ENCODE peak calls at places on chromosome 7, in seven cellular contexts. One of them, this sample, is unnamed.

GRCh38 chr7:139482662-139483466 is 609 bp downstream of the KLRG2 start:
- DNase-seq in WTC11: peak; percentile 64
- DNase-seq in pancreas: peak; percentile 66
- DNase-seq in heart right ventricle: no peak
- DNase-seq in GM12865: peak; percentile 8
- DNase-seq in H9: peak; percentile 53
- DNase-seq in MCF 10A: no peak
- DNase-seq in this sample: peak; percentile 49

GRCh38 chr7:95476904-95477594 is 8.7 kb upstream of the ASB4 start:
- DNase-seq in WTC11: peak; percentile 58
- DNase-seq in MCF 10A: peak; percentile 79
- DNase-seq in pancreas: no peak
- DNase-seq in heart right ventricle: peak; percentile 45
- DNase-seq in GM12865: peak; percentile 74
- DNase-seq in H9: no peak
- DNase-seq in this sample: peak; percentile 41

GRCh38 chr7:99455874-99456273 is 10.1 kb downstream of the ATP5MF start:
- DNase-seq in heart right ventricle: no peak
- DNase-seq in MCF 10A: no peak
- DNase-seq in WTC11: no peak
- DNase-seq in GM12865: no peak
- DNase-seq in H9: no peak
- DNase-seq in pancreas: no peak
- DNase-seq in this sample: no peak

GRCh38 chr7:24152907-24153513 is 131.0 kb upstream of the NPY start:
- DNase-seq in pancreas: no peak
- DNase-seq in WTC11: no peak
- DNase-seq in H9: no peak
- DNase-seq in heart right ventricle: no peak
- DNase-seq in MCF 10A: no peak
- DNase-seq in GM12865: no peak
- DNase-seq in this sample: no peak

GRCh38 chr7:51071427-51071826 is 245.2 kb downstream of the COBL start:
- DNase-seq in MCF 10A: no peak
- DNase-seq in WTC11: no peak
- DNase-seq in heart right ventricle: no peak
- DNase-seq in pancreas: no peak
- DNase-seq in H9: no peak
- DNase-seq in GM12865: no peak
- DNase-seq in this sample: no peak

GRCh38 chr7:43211276-43211675 is 98.8 kb downstream of the HECW1 start:
- DNase-seq in heart right ventricle: no peak
- DNase-seq in GM12865: no peak
- DNase-seq in H9: no peak
- DNase-seq in MCF 10A: peak; percentile 16
- DNase-seq in pancreas: no peak
- DNase-seq in WTC11: no peak
- DNase-seq in this sample: no peak

GRCh38 chr7:67764312-67764711 is 767.7 kb downstream of the TYW1 start:
- DNase-seq in heart right ventricle: no peak
- DNase-seq in GM12865: no peak
- DNase-seq in MCF 10A: no peak
- DNase-seq in H9: no peak
- DNase-seq in pancreas: no peak
- DNase-seq in WTC11: no peak
- DNase-seq in this sample: no peak

GRCh38 chr7:70133291-70133690 is 535.0 kb downstream of the AUTS2 start:
- DNase-seq in GM12865: no peak
- DNase-seq in H9: no peak
- DNase-seq in WTC11: no peak
- DNase-seq in pancreas: no peak
- DNase-seq in heart right ventricle: no peak
- DNase-seq in MCF 10A: no peak
- DNase-seq in this sample: no peak

DNA sequence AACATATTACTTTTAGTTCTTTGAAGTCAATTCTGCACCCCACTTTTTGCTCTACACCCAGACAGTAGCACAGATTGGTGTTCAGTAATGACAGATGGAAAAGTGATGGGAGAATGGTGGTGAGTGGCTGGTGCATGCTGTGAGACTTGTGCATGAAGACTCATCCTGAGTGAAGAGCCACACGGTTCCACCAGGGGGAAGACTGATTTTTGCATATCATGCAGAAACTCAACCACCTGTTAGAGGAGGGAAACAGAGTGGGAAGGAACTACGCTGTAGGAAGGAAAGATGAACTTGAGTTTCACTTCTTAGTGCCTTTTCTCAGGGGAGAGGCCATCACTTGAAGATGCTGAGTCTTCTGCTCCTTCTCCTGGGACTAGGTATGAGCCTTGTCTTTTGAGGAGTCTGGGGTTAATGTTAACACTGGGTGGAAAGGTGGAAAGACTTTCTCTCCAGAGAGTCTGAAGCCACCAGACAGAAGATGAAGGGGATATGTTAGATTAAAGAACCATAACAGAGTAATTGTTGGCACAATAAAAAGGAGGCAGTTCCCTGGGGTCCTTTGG is 9.3 kb upstream of the PRSS1 start:
- DNase-seq in pancreas: no peak
- DNase-seq in MCF 10A: peak; percentile 24
- DNase-seq in WTC11: no peak
- DNase-seq in H9: no peak
- DNase-seq in heart right ventricle: no peak
- DNase-seq in GM12865: peak; percentile 57
- DNase-seq in this sample: no peak
- TF ChIP-seq CTCF in pancreas: no peak
- TF ChIP-seq CTCF in MCF 10A: no peak
- TF ChIP-seq CTCF in WTC11: no peak
- TF ChIP-seq CTCF in H9: peak; percentile 29
- TF ChIP-seq CTCF in heart right ventricle: no peak
- TF ChIP-seq CTCF in GM12865: peak; percentile 29
- TF ChIP-seq CTCF in this sample: peak; percentile 21

GRCh38 chr7:141320287-141320686 is 230.9 kb upstream of the AGK start:
- DNase-seq in heart right ventricle: no peak
- DNase-seq in H9: no peak
- DNase-seq in GM12865: no peak
- DNase-seq in MCF 10A: peak; percentile 25
- DNase-seq in WTC11: no peak
- DNase-seq in pancreas: no peak
- DNase-seq in this sample: no peak
- TF ChIP-seq CTCF in heart right ventricle: no peak
- TF ChIP-seq CTCF in H9: no peak
- TF ChIP-seq CTCF in GM12865: no peak
- TF ChIP-seq CTCF in MCF 10A: no peak
- TF ChIP-seq CTCF in WTC11: no peak
- TF ChIP-seq CTCF in pancreas: no peak
- TF ChIP-seq CTCF in this sample: no peak

DNA sequence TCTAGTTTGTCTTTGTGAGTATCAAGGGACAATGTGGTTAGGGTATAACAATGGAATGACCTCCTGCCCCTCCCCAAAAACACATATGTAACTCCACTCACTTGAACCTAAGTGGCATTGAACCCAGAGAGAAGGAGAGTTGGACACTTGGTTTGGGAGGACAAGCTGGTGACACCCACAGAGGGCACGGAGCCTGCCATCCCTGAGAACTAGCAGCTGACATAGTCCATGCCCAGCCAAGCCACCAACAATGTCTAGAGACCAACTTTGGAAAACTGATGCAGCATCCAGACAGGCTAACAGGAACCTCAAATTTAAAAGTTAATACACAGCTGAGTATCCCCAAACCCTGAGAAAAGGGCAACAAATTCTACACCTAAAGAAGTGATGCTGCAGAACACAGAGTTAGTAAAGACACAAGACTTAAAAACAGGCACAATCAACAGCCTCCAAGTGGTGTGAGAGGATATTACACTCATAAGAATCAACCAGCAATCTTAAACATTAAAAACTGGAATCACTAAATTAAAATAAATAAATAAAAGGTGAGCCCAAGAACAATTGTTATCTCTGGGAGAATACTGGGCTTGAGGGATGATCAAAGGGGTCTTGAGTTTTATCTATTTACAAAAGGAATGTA is 27.2 kb downstream of the NUDCD3 start:
- DNase-seq in H9: no peak
- DNase-seq in GM12865: peak; percentile 33
- DNase-seq in WTC11: no peak
- DNase-seq in pancreas: no peak
- DNase-seq in MCF 10A: peak; percentile 17
- DNase-seq in heart right ventricle: no peak
- DNase-seq in this sample: no peak
- TF ChIP-seq CTCF in H9: peak; percentile 49
- TF ChIP-seq CTCF in GM12865: peak; percentile 26
- TF ChIP-seq CTCF in WTC11: no peak
- TF ChIP-seq CTCF in pancreas: no peak
- TF ChIP-seq CTCF in MCF 10A: peak; percentile 28
- TF ChIP-seq CTCF in heart right ventricle: peak; percentile 29
- TF ChIP-seq CTCF in this sample: no peak

DNA sequence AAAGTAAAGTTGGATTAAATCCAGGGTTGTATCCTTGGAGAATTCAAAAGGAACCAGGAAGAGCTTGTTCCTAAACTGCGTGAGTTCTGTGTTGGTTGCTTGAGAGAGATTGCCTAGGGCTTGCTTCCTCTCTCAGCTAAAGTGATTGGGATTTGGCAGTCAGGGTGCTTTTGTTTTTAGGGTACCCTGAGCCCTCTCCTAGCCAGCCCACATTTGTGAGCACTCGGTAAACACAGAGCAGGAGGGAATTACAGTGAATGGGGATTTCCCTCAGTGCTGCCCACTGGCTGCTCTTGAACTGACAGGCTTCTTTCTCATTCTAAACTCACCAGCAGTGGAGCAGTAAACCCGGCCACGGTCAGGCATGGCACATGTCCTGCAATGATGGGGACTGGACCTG is 146.9 kb downstream of the TPST1 start:
- DNase-seq in H9: peak; percentile 55
- DNase-seq in heart right ventricle: no peak
- DNase-seq in pancreas: no peak
- DNase-seq in MCF 10A: peak; percentile 9
- DNase-seq in GM12865: no peak
- DNase-seq in WTC11: peak; percentile 34
- DNase-seq in this sample: peak; percentile 30
- TF ChIP-seq CTCF in H9: no peak
- TF ChIP-seq CTCF in heart right ventricle: no peak
- TF ChIP-seq CTCF in pancreas: no peak
- TF ChIP-seq CTCF in MCF 10A: no peak
- TF ChIP-seq CTCF in GM12865: no peak
- TF ChIP-seq CTCF in WTC11: no peak
- TF ChIP-seq CTCF in this sample: no peak

DNA sequence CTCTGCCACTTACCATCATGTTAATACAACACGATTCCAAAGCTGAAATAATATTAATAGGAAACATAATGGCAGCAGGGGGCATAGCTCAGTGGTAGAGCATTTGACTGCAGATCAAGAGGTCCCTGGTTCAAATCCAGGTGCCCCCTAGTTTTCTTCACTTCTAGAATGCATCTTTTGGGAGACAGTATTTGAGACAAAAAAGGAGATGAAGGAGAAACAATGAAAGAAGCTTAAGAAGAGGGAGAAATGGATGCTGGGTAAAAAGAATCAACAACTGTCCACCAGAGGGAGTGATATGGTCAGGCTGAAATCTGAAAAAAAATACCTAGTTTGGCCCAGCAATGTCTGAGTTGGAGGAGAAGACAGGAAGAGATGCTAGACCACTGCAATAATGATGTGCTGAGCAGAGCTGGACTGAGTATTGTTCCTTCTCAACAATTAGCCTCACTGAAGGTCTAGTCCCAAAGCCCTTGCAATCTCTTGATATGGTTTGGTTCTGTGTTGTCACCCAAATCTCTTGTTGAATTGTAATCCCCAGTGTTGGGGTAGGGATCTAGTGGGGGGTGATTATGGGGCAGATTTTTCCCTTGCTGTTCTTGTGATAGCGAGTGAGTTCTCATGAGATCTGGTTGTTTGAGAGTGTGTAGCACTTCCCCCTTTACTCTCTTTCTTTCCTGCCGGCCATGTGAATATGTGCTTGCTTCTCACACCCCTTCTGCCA is 48.3 kb downstream of the ZNF783 start:
- DNase-seq in WTC11: no peak
- DNase-seq in MCF 10A: peak; percentile 65
- DNase-seq in H9: no peak
- DNase-seq in pancreas: no peak
- DNase-seq in GM12865: peak; percentile 70
- DNase-seq in heart right ventricle: no peak
- DNase-seq in this sample: peak; percentile 68
- TF ChIP-seq CTCF in WTC11: peak; percentile 21
- TF ChIP-seq CTCF in MCF 10A: peak; percentile 57
- TF ChIP-seq CTCF in H9: peak; percentile 73
- TF ChIP-seq CTCF in pancreas: peak; percentile 33
- TF ChIP-seq CTCF in GM12865: peak; percentile 53
- TF ChIP-seq CTCF in heart right ventricle: peak; percentile 37
- TF ChIP-seq CTCF in this sample: no peak

GRCh38 chr7:127251458-127252379 is 1.0 kb downstream of the GRM8 start:
- DNase-seq in H9: peak; percentile 45
- DNase-seq in MCF 10A: no peak
- DNase-seq in heart right ventricle: no peak
- DNase-seq in GM12865: peak; percentile 32
- DNase-seq in WTC11: peak; percentile 36
- DNase-seq in pancreas: peak; percentile 65
- DNase-seq in this sample: peak; percentile 66

GRCh38 chr7:127252380-127252718 is 392 bp downstream of the GRM8 start:
- DNase-seq in WTC11: peak; percentile 17
- DNase-seq in GM12865: no peak
- DNase-seq in heart right ventricle: no peak
- DNase-seq in MCF 10A: no peak
- DNase-seq in H9: no peak
- DNase-seq in pancreas: no peak
- DNase-seq in this sample: no peak

GRCh38 chr7:127254163-127254684 is 1.5 kb upstream of the GRM8 start:
- DNase-seq in GM12865: no peak
- DNase-seq in heart right ventricle: no peak
- DNase-seq in MCF 10A: no peak
- DNase-seq in WTC11: no peak
- DNase-seq in pancreas: no peak
- DNase-seq in H9: no peak
- DNase-seq in this sample: no peak

GRCh38 chr7:127252736-127253288 is at the start of gene GRM8:
- DNase-seq in GM12865: no peak
- DNase-seq in pancreas: peak; percentile 81
- DNase-seq in heart right ventricle: peak; percentile 12
- DNase-seq in MCF 10A: no peak
- DNase-seq in H9: peak; percentile 89
- DNase-seq in WTC11: peak; percentile 80
- DNase-seq in this sample: peak; percentile 44

GRCh38 chr7:127253289-127254162 is 785 bp upstream of the GRM8 start:
- DNase-seq in H9: peak; percentile 80
- DNase-seq in MCF 10A: peak; percentile 47
- DNase-seq in heart right ventricle: peak; percentile 50
- DNase-seq in GM12865: peak; percentile 60
- DNase-seq in WTC11: peak; percentile 81
- DNase-seq in pancreas: peak; percentile 90
- DNase-seq in this sample: peak; percentile 82
- TF ChIP-seq CTCF in H9: peak; percentile 90
- TF ChIP-seq CTCF in MCF 10A: peak; percentile 94
- TF ChIP-seq CTCF in heart right ventricle: peak; percentile 93
- TF ChIP-seq CTCF in GM12865: peak; percentile 89
- TF ChIP-seq CTCF in WTC11: peak; percentile 90
- TF ChIP-seq CTCF in pancreas: peak; percentile 95
- TF ChIP-seq CTCF in this sample: peak; percentile 92

GRCh38 chr7:144656960-144657359 is 178.9 kb downstream of the TPK1 start:
- DNase-seq in MCF 10A: no peak
- DNase-seq in pancreas: no peak
- DNase-seq in H9: peak; percentile 37
- DNase-seq in WTC11: no peak
- DNase-seq in GM12865: peak; percentile 24
- DNase-seq in heart right ventricle: no peak
- DNase-seq in this sample: no peak
- TF ChIP-seq CTCF in MCF 10A: no peak
- TF ChIP-seq CTCF in pancreas: no peak
- TF ChIP-seq CTCF in H9: peak; percentile 35
- TF ChIP-seq CTCF in WTC11: no peak
- TF ChIP-seq CTCF in GM12865: no peak
- TF ChIP-seq CTCF in heart right ventricle: no peak
- TF ChIP-seq CTCF in this sample: no peak

GRCh38 chr7:121373177-121373576 is 22.9 kb downstream of the FAM3C start:
- DNase-seq in H9: no peak
- DNase-seq in pancreas: no peak
- DNase-seq in GM12865: no peak
- DNase-seq in MCF 10A: no peak
- DNase-seq in heart right ventricle: no peak
- DNase-seq in WTC11: no peak
- DNase-seq in this sample: no peak
- TF ChIP-seq CTCF in H9: no peak
- TF ChIP-seq CTCF in pancreas: no peak
- TF ChIP-seq CTCF in GM12865: no peak
- TF ChIP-seq CTCF in MCF 10A: peak; percentile 11
- TF ChIP-seq CTCF in heart right ventricle: no peak
- TF ChIP-seq CTCF in WTC11: no peak
- TF ChIP-seq CTCF in this sample: no peak

This sample was measured in GM13976.